ENCODE peak calls at places on chromosomes 16 and 17, in nine cellular contexts. A, M, O, I, Z, V, B, S and J are unnamed samples.

GRCh38 chr17:1882836-1883235 is 53.0 kb downstream of the RPA1 start:
- DNase-seq in A (peak), M (no peak), O (no peak), I (peak), Z (no peak), V (peak), B (no peak), S (no peak), J (no peak)

GRCh38 chr17:47941998-47942490 is 673 bp downstream of the PNPO start:
- DNase-seq in A (no peak), M (no peak), O (no peak), I (no peak), Z (no peak), V (no peak), B (no peak), S (no peak), J (no peak)

GRCh38 chr17:52505601-52506000 is 347.1 kb upstream of the CA10 start:
- DNase-seq in A (no peak), M (no peak), O (no peak), I (no peak), Z (no peak), V (no peak), B (no peak), S (no peak), J (no peak)

GRCh38 chr17:39668141-39668924 is at the start of gene PNMT:
- DNase-seq in A (peak), M (peak), O (no peak), I (peak), Z (peak), V (peak), B (peak), S (no peak), J (no peak)

GRCh38 chr17:8005951-8006730 is 3.7 kb downstream of the GUCY2D start:
- DNase-seq in A (no peak), M (no peak), O (no peak), I (peak), Z (no peak), V (no peak), B (no peak), S (no peak), J (no peak)

GRCh38 chr16:46974352-46974751 is 878 bp upstream of the DNAJA2 start:
- DNase-seq in A (peak), M (no peak), O (no peak), I (no peak), Z (no peak), V (peak), B (no peak), S (no peak), J (no peak)

GRCh38 chr16:81823111-81823510 is 44.0 kb downstream of the PLCG2 start:
- DNase-seq in A (no peak), M (no peak), O (no peak), I (no peak), Z (no peak), V (no peak), B (no peak), S (no peak), J (no peak)

GRCh38 chr16:4115209-4115940 is 867 bp downstream of the ADCY9 start:
- DNase-seq in A (peak), M (no peak), O (peak), I (peak), Z (no peak), V (peak), B (peak), S (no peak), J (no peak)

GRCh38 chr17:5706835-5707234 is 122.5 kb upstream of the NLRP1 start:
- DNase-seq in A (peak), M (peak), O (peak), I (peak), Z (peak), V (peak), B (peak), S (peak), J (peak)

GRCh38 chr17:2792541-2793169 is 3.6 kb upstream of the RAP1GAP2 start:
- DNase-seq in A (peak), M (no peak), O (no peak), I (no peak), Z (no peak), V (no peak), B (no peak), S (no peak), J (no peak)

GRCh38 chr17:33486135-33486886 is 193.2 kb upstream of the ASIC2 start:
- DNase-seq in A (no peak), M (no peak), O (no peak), I (no peak), Z (no peak), V (no peak), B (no peak), S (no peak), J (no peak)

GRCh38 chr17:4499431-4500187 is 928 bp downstream of the SPNS2 start:
- DNase-seq in A (peak), M (no peak), O (no peak), I (no peak), Z (no peak), V (peak), B (peak), S (no peak), J (no peak)

GRCh38 chr17:38796451-38796850 is 2.9 kb downstream of the PIP4K2B start:
- DNase-seq in A (no peak), M (no peak), O (no peak), I (no peak), Z (no peak), V (no peak), B (no peak), S (no peak), J (no peak)

GRCh38 chr17:77328823-77329740 is 188.3 kb downstream of the SEC14L1 start:
- DNase-seq in A (no peak), M (peak), O (no peak), I (peak), Z (no peak), V (no peak), B (no peak), S (no peak), J (no peak)

GRCh38 chr17:47978324-47978723 is 7.4 kb downstream of the CDK5RAP3 start:
- DNase-seq in A (peak), M (no peak), O (no peak), I (no peak), Z (peak), V (peak), B (peak), S (no peak), J (no peak)

GRCh38 chr17:43936434-43936833 is 5.8 kb downstream of the PPY start:
- DNase-seq in A (no peak), M (no peak), O (no peak), I (no peak), Z (no peak), V (no peak), B (no peak), S (no peak), J (no peak)

GRCh38 chr17:57294629-57295501 is 38.5 kb downstream of the MSI2 start:
- DNase-seq in A (no peak), M (no peak), O (peak), I (no peak), Z (no peak), V (no peak), B (no peak), S (no peak), J (no peak)

GRCh38 chr17:41061969-41062368 is 2.1 kb upstream of the KRTAP2-3 start:
- DNase-seq in A (no peak), M (no peak), O (no peak), I (no peak), Z (no peak), V (no peak), B (no peak), S (no peak), J (no peak)

GRCh38 chr16:74740795-74741304 is 33.8 kb downstream of the FA2H start:
- DNase-seq in A (no peak), M (no peak), O (no peak), I (no peak), Z (no peak), V (no peak), B (no peak), S (no peak), J (no peak)

GRCh38 chr16:592518-593306 is 2.8 kb downstream of the RAB40C start:
- DNase-seq in A (no peak), M (peak), O (peak), I (peak), Z (no peak), V (peak), B (no peak), S (no peak), J (no peak)

GRCh38 chr17:7782237-7782636 is 51.8 kb upstream of the KDM6B start:
- DNase-seq in A (no peak), M (no peak), O (no peak), I (no peak), Z (no peak), V (no peak), B (no peak), S (no peak), J (no peak)

GRCh38 chr17:29933379-29933778 is 3.4 kb upstream of the SSH2 start:
- DNase-seq in A (no peak), M (no peak), O (no peak), I (no peak), Z (no peak), V (peak), B (no peak), S (no peak), J (no peak)

GRCh38 chr17:35498429-35499178 is 38.9 kb downstream of the SLFN12L start:
- DNase-seq in A (no peak), M (no peak), O (no peak), I (no peak), Z (no peak), V (no peak), B (no peak), S (no peak), J (no peak)